ENCODE peak calls at places on chromosome 14, in four cellular contexts. One of them, this sample, is unnamed.
A peak's percentile ranks its signal among the peaks of the same experiment; 100 is the strongest.

GRCh38 chr14:26992403-26993115 is 394.7 kb upstream of the NOVA1 start:
- DNase-seq in heart right ventricle: no peak
- DNase-seq in prostate gland: no peak
- DNase-seq in endothelial cell of umbilical vein: peak; percentile 3
- DNase-seq in this sample: no peak

GRCh38 chr14:95077380-95077779 is 79.9 kb downstream of the DICER1 start:
- DNase-seq in heart right ventricle: no peak
- DNase-seq in prostate gland: no peak
- DNase-seq in endothelial cell of umbilical vein: no peak
- DNase-seq in this sample: no peak

GRCh38 chr14:85533821-85534271 is 3.9 kb downstream of the FLRT2 start:
- DNase-seq in heart right ventricle: no peak
- DNase-seq in prostate gland: no peak
- DNase-seq in endothelial cell of umbilical vein: peak; percentile 24
- DNase-seq in this sample: peak; percentile 38

GRCh38 chr14:70640938-70641547 is 673 bp upstream of the TTC9 start:
- DNase-seq in heart right ventricle: no peak
- DNase-seq in prostate gland: peak; percentile 22
- DNase-seq in endothelial cell of umbilical vein: peak; percentile 6
- DNase-seq in this sample: peak; percentile 57

GRCh38 chr14:75515631-75515999 is 6.7 kb upstream of the BATF start:
- DNase-seq in heart right ventricle: no peak
- DNase-seq in prostate gland: no peak
- DNase-seq in endothelial cell of umbilical vein: no peak
- DNase-seq in this sample: no peak

GRCh38 chr14:77485901-77486678 is 12.5 kb downstream of the ISM2 start:
- DNase-seq in heart right ventricle: no peak
- DNase-seq in prostate gland: no peak
- DNase-seq in endothelial cell of umbilical vein: no peak
- DNase-seq in this sample: no peak

GRCh38 chr14:24483604-24484252 is 24.3 kb downstream of the CMA1 start:
- DNase-seq in heart right ventricle: no peak
- DNase-seq in prostate gland: no peak
- DNase-seq in endothelial cell of umbilical vein: no peak
- DNase-seq in this sample: no peak

GRCh38 chr14:67962215-67962644 is 142.7 kb downstream of the RAD51B start:
- DNase-seq in heart right ventricle: no peak
- DNase-seq in prostate gland: no peak
- DNase-seq in endothelial cell of umbilical vein: no peak
- DNase-seq in this sample: peak; percentile 26

GRCh38 chr14:64963611-64964010 is 8.5 kb downstream of the RAB15 start:
- DNase-seq in heart right ventricle: no peak
- DNase-seq in prostate gland: no peak
- DNase-seq in endothelial cell of umbilical vein: no peak
- DNase-seq in this sample: no peak

GRCh38 chr14:95456281-95456680 is 60.2 kb downstream of the SYNE3 start:
- DNase-seq in heart right ventricle: no peak
- DNase-seq in prostate gland: no peak
- DNase-seq in endothelial cell of umbilical vein: no peak
- DNase-seq in this sample: no peak

GRCh38 chr14:70924521-70924920 is 17.3 kb downstream of the PCNX1 start:
- DNase-seq in heart right ventricle: no peak
- DNase-seq in prostate gland: no peak
- DNase-seq in endothelial cell of umbilical vein: no peak
- DNase-seq in this sample: no peak

GRCh38 chr14:102523200-102524025 is 13.8 kb upstream of the ANKRD9 start:
- DNase-seq in heart right ventricle: no peak
- DNase-seq in prostate gland: no peak
- DNase-seq in endothelial cell of umbilical vein: no peak
- DNase-seq in this sample: no peak

GRCh38 chr14:72120315-72120714 is 188.1 kb downstream of the RGS6 start:
- DNase-seq in heart right ventricle: no peak
- DNase-seq in prostate gland: no peak
- DNase-seq in endothelial cell of umbilical vein: no peak
- DNase-seq in this sample: no peak

GRCh38 chr14:55957950-55958349 is 160.3 kb upstream of the PELI2 start:
- DNase-seq in heart right ventricle: no peak
- DNase-seq in prostate gland: no peak
- DNase-seq in endothelial cell of umbilical vein: no peak
- DNase-seq in this sample: no peak

GRCh38 chr14:105881021-105881930 is 354.9 kb downstream of the TMEM121 start:
- DNase-seq in heart right ventricle: no peak
- DNase-seq in prostate gland: no peak
- DNase-seq in endothelial cell of umbilical vein: no peak
- DNase-seq in this sample: peak; percentile 6

GRCh38 chr14:24384169-24384568 is 14.6 kb upstream of the NYNRIN start:
- DNase-seq in heart right ventricle: no peak
- DNase-seq in prostate gland: no peak
- DNase-seq in endothelial cell of umbilical vein: no peak
- DNase-seq in this sample: no peak

GRCh38 chr14:33810308-33810707 is 140.6 kb downstream of the EGLN3 start:
- DNase-seq in heart right ventricle: no peak
- DNase-seq in prostate gland: no peak
- DNase-seq in endothelial cell of umbilical vein: no peak
- DNase-seq in this sample: no peak

GRCh38 chr14:69087061-69087461 is 65.9 kb downstream of the DCAF5 start:
- DNase-seq in heart right ventricle: no peak
- DNase-seq in prostate gland: peak; percentile 61
- DNase-seq in endothelial cell of umbilical vein: no peak
- DNase-seq in this sample: no peak

GRCh38 chr14:92729632-92730358 is 18.6 kb downstream of the LGMN start:
- DNase-seq in heart right ventricle: no peak
- DNase-seq in prostate gland: no peak
- DNase-seq in endothelial cell of umbilical vein: no peak
- DNase-seq in this sample: no peak

GRCh38 chr14:32077081-32078029 is at the start of gene ARHGAP5:
- DNase-seq in heart right ventricle: peak; percentile 24
- DNase-seq in prostate gland: no peak
- DNase-seq in endothelial cell of umbilical vein: peak; percentile 63
- DNase-seq in this sample: no peak

GRCh38 chr14:67749341-67750110 is 47.8 kb downstream of the RDH12 start:
- DNase-seq in heart right ventricle: no peak
- DNase-seq in prostate gland: no peak
- DNase-seq in endothelial cell of umbilical vein: no peak
- DNase-seq in this sample: no peak

GRCh38 chr14:22569749-22570131 is 19.3 kb downstream of the DAD1 start:
- DNase-seq in heart right ventricle: no peak
- DNase-seq in prostate gland: no peak
- DNase-seq in endothelial cell of umbilical vein: no peak
- DNase-seq in this sample: no peak

GRCh38 chr14:23562822-23563472 is 4.6 kb downstream of the AP1G2 start:
- DNase-seq in heart right ventricle: no peak
- DNase-seq in prostate gland: no peak
- DNase-seq in endothelial cell of umbilical vein: peak; percentile 47
- DNase-seq in this sample: peak; percentile 62

GRCh38 chr14:106372870-106373657 is 846.7 kb downstream of the TMEM121 start:
- DNase-seq in heart right ventricle: no peak
- DNase-seq in prostate gland: peak; percentile 12
- DNase-seq in endothelial cell of umbilical vein: no peak
- DNase-seq in this sample: peak; percentile 63

GRCh38 chr14:68947802-68948201 is 31.3 kb downstream of the ACTN1 start:
- DNase-seq in heart right ventricle: peak; percentile 86
- DNase-seq in prostate gland: peak; percentile 36
- DNase-seq in endothelial cell of umbilical vein: no peak
- DNase-seq in this sample: peak; percentile 65

GRCh38 chr14:68790656-68791077 is 2.2 kb downstream of the ZFP36L1 start:
- DNase-seq in heart right ventricle: no peak
- DNase-seq in prostate gland: no peak
- DNase-seq in endothelial cell of umbilical vein: peak; percentile 41
- DNase-seq in this sample: no peak

GRCh38 chr14:77589099-77589498 is 27.3 kb downstream of the SPTLC2 start:
- DNase-seq in heart right ventricle: no peak
- DNase-seq in prostate gland: no peak
- DNase-seq in endothelial cell of umbilical vein: peak; percentile 84
- DNase-seq in this sample: no peak

GRCh38 chr14:95876769-95877490 is at the start of gene TUNAR:
- DNase-seq in heart right ventricle: no peak
- DNase-seq in prostate gland: no peak
- DNase-seq in endothelial cell of umbilical vein: no peak
- DNase-seq in this sample: peak; percentile 24

GRCh38 chr14:97970222-97970621 is 1173.0 kb downstream of the VRK1 start:
- DNase-seq in heart right ventricle: no peak
- DNase-seq in prostate gland: no peak
- DNase-seq in endothelial cell of umbilical vein: no peak
- DNase-seq in this sample: no peak

GRCh38 chr14:75645051-75645450 is 15.6 kb downstream of the ERG28 start:
- DNase-seq in heart right ventricle: no peak
- DNase-seq in prostate gland: no peak
- DNase-seq in endothelial cell of umbilical vein: no peak
- DNase-seq in this sample: no peak

GRCh38 chr14:53180272-53181221 is 27.4 kb upstream of the DDHD1 start:
- DNase-seq in heart right ventricle: no peak
- DNase-seq in prostate gland: no peak
- DNase-seq in endothelial cell of umbilical vein: no peak
- DNase-seq in this sample: no peak

GRCh38 chr14:66509874-66510273 is 1.9 kb downstream of the GPHN start:
- DNase-seq in heart right ventricle: no peak
- DNase-seq in prostate gland: no peak
- DNase-seq in endothelial cell of umbilical vein: no peak
- DNase-seq in this sample: no peak

GRCh38 chr14:22928237-22929103 is 706 bp downstream of the PRMT5 start:
- DNase-seq in heart right ventricle: no peak
- DNase-seq in prostate gland: no peak
- DNase-seq in endothelial cell of umbilical vein: peak; percentile 26
- DNase-seq in this sample: no peak

DNA sequence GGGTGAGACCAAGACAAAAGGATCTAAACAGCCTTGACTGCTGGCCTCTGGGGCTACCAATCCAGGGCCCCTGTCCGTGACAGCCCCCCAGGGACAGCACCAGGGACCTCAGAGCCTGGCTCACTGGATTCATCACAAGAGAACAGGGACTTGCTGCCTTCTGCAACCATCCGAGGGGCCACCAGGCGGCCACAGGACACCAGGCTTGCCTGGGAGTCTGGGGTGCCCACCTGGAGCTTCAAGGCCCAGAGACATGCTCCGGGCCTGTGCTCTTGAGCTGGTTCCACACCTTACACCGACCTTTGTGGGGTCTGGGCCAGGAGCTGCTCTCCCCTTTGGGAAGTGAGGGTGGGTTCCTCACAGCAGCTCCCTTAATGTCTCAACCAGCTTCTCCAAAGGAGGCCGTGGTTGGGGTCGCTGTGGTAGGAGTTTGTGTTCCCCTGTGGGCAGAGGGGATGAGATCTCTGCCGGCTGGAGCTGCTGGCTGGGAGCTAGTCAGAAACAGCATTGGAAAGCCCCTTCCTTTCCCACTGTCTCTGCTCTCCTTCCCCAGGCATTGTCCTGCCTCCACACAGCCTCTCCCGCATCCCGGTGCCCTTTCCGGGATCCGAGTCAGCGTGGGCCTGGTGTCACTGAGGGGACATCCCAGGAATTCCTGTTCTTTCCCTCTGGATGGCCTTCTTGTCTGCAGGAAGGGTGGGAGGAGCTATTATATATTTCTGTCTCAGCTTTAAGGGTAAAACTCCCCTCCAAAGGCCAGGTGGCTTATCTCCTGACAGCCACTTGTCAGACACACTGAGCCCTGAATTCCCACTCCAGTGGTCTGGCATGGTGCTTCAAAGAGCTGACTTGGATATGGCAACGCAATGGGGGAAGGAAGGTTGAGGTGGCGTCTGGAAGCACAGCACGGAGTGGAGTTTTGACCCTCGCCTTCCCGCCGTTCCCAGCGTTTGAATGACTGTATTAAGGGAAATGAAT is 5.1 kb upstream of the PAPLN start:
- DNase-seq in heart right ventricle: no peak
- DNase-seq in prostate gland: no peak
- DNase-seq in endothelial cell of umbilical vein: peak; percentile 73
- DNase-seq in this sample: no peak
- TF ChIP-seq CTCF in heart right ventricle: no peak
- TF ChIP-seq CTCF in prostate gland: no peak
- TF ChIP-seq CTCF in endothelial cell of umbilical vein: peak; percentile 47
- TF ChIP-seq CTCF in this sample: no peak

GRCh38 chr14:99891266-99891665 is 98.1 kb downstream of the EML1 start:
- DNase-seq in heart right ventricle: no peak
- DNase-seq in prostate gland: no peak
- DNase-seq in endothelial cell of umbilical vein: no peak
- DNase-seq in this sample: no peak
- H3K4me3 ChIP-seq in heart right ventricle: no peak overlapping the region
- H3K4me3 ChIP-seq in prostate gland: no peak overlapping the region
- H3K4me3 ChIP-seq in endothelial cell of umbilical vein: no peak overlapping the region
- H3K4me3 ChIP-seq in this sample: no peak overlapping the region

GRCh38 chr14:79090781-79091180 is 920.6 kb downstream of the NRXN3 start:
- DNase-seq in heart right ventricle: no peak
- DNase-seq in prostate gland: no peak
- DNase-seq in endothelial cell of umbilical vein: no peak
- DNase-seq in this sample: no peak

GRCh38 chr14:79093542-79093941 is 923.4 kb downstream of the NRXN3 start:
- DNase-seq in heart right ventricle: no peak
- DNase-seq in prostate gland: no peak
- DNase-seq in endothelial cell of umbilical vein: no peak
- DNase-seq in this sample: no peak

DNA sequence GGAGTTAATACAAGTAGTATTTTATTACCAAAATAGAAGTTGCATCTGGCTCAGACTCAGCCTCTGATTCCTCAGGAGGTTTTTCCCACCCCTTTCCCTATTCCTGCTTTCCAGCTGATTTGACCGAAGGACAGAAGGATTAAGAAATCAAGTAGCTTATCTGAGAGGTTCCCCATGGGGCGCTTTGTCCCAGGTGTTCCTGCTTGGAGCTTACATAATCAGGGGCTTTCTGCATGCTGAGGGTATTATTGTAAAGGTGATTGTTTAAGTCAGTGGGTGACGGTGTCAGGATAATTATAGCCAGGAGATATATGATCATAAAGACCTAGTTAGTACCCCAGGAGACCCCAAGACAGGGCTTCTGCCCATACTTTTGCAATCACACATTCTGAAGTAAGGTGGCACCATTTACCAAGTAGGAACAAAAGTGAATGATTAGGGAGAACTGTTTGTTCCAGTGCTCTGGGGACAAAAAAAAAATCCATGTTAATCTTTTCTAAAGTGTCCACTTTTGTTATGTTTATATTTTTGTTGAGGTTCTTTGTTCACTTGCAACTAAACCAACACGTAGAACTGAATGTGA is 921.3 kb downstream of the NRXN3 start:
- DNase-seq in heart right ventricle: no peak
- DNase-seq in prostate gland: no peak
- DNase-seq in endothelial cell of umbilical vein: no peak
- DNase-seq in this sample: no peak
- TF ChIP-seq CTCF in heart right ventricle: no peak
- TF ChIP-seq CTCF in prostate gland: no peak
- TF ChIP-seq CTCF in endothelial cell of umbilical vein: no peak
- TF ChIP-seq CTCF in this sample: peak; percentile 26

DNA sequence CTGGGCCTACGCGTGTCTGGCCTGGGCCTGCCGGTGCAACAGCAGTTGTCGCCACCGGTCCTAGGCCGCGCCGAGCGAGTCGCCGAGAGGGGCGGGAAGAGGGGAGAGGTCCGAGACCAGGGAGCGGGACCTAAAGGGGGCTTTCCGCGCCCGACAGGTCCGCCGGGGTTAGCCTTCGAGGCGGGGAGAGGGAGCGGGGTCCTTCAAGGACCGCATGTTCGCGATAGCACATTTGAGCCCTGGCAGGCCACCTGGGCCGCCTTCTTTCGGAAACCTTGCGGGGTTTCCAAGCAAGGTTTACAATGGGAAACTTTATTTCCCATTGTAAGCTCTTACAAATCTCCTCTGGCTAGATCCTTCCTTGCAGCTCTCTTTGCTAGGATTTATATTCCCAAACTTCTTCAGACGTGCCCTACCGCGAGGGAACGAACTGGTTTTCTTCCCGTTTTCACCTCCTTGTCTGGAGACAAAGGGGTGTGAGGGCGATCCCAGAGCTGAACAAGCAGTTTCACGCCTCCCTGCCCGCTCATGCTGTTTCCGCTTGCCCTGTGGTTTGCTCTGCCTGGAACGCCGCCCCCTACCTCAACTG is 6.8 kb downstream of the SIX6 start:
- DNase-seq in heart right ventricle: no peak
- DNase-seq in prostate gland: no peak
- DNase-seq in endothelial cell of umbilical vein: no peak
- DNase-seq in this sample: no peak
- H3K4me3 ChIP-seq in heart right ventricle: no peak overlapping the region
- H3K4me3 ChIP-seq in prostate gland: no peak overlapping the region
- H3K4me3 ChIP-seq in endothelial cell of umbilical vein: no peak overlapping the region
- H3K4me3 ChIP-seq in this sample: no peak overlapping the region